ENCODE peak calls at places on chromosomes 12 and 14, in ten cellular contexts. Q, V, A, K, L, D, M, R, B and J are unnamed samples.

GRCh38 chr12:23431006-23431405 is 518.5 kb downstream of the SOX5 start:
- DNase-seq in L (no peak), M (no peak), B (no peak), V (no peak), Q (no peak), K (no peak), R (no peak), D (no peak), A (no peak), J (no peak)

GRCh38 chr14:64971890-64972785 is at the start of gene RAB15:
- DNase-seq in D (peak; percentile 6), R (peak; percentile 32), B (no peak), K (no peak), Q (no peak), A (no peak), V (peak; percentile 36), L (no peak), M (peak; percentile 63), J (no peak)

GRCh38 chr14:57389646-57390036 is 745 bp upstream of the NAA30 start:
- DNase-seq in R (peak; percentile 13), V (no peak), K (no peak), D (no peak), M (no peak), Q (no peak), B (no peak), L (no peak), A (no peak), J (no peak)

GRCh38 chr14:106372870-106373657 is 846.7 kb downstream of the TMEM121 start:
- DNase-seq in K (peak; percentile 29), V (no peak), M (peak; percentile 23), B (peak; percentile 76), R (peak; percentile 72), A (no peak), Q (no peak), L (no peak), D (no peak), J (no peak)

GRCh38 chr14:104249092-104249491 is 110.7 kb downstream of the KIF26A start:
- DNase-seq in L (no peak), V (no peak), K (no peak), Q (peak; percentile 30), M (no peak), R (no peak), B (no peak), D (no peak), A (no peak), J (no peak)

GRCh38 chr12:40992158-40992557 is 196.0 kb upstream of the PDZRN4 start:
- DNase-seq in V (no peak), K (no peak), B (no peak), M (no peak), D (no peak), L (no peak), A (no peak), Q (no peak), R (no peak), J (no peak)

GRCh38 chr12:90858261-90858660 is 96.7 kb downstream of the CCER1 start:
- DNase-seq in B (no peak), M (no peak), A (peak; percentile 3), R (peak; percentile 34), D (peak; percentile 24), K (no peak), V (peak; percentile 61), L (no peak), Q (no peak), J (no peak)

GRCh38 chr12:96247567-96247962 is 53.4 kb downstream of the ELK3 start:
- DNase-seq in A (peak; percentile 39), K (no peak), V (no peak), D (peak; percentile 78), B (no peak), M (no peak), Q (peak; percentile 32), L (no peak), R (no peak), J (no peak)

GRCh38 chr14:31835049-31835448 is 242.1 kb upstream of the ARHGAP5 start:
- DNase-seq in V (peak; percentile 3), Q (no peak), D (no peak), B (no peak), K (no peak), L (no peak), M (no peak), A (no peak), R (no peak), J (no peak)

GRCh38 chr14:93954900-93955891 is 21.2 kb downstream of the ASB2 start:
- DNase-seq in V (no peak), A (no peak), B (no peak), K (no peak), D (no peak), M (no peak), Q (no peak), L (no peak), R (peak; percentile 54), J (no peak)

GRCh38 chr14:92944976-92945375 is 22.0 kb downstream of the CHGA start:
- DNase-seq in R (no peak), M (no peak), V (no peak), A (no peak), L (no peak), Q (no peak), B (no peak), K (no peak), D (no peak), J (no peak)

GRCh38 chr12:130336723-130337475 is 788 bp upstream of the PIWIL1 start:
- DNase-seq in L (no peak), R (peak; percentile 20), A (no peak), K (no peak), Q (no peak), D (no peak), V (no peak), B (no peak), M (no peak), J (no peak)

GRCh38 chr12:118035194-118036041 is 18.9 kb downstream of the RFC5 start:
- DNase-seq in K (no peak), A (peak; percentile 47), R (peak; percentile 16), M (no peak), L (no peak), D (peak; percentile 22), V (peak; percentile 23), Q (no peak), B (peak; percentile 13), J (no peak)

GRCh38 chr14:102620413-102620812 is 28.0 kb downstream of the RCOR1 start:
- DNase-seq in K (no peak), L (peak; percentile 82), V (peak; percentile 46), M (no peak), A (no peak), R (no peak), Q (no peak), B (no peak), D (peak; percentile 44), J (no peak)

GRCh38 chr14:22547309-22547947 is 41.6 kb downstream of the DAD1 start:
- DNase-seq in M (no peak), Q (no peak), B (no peak), D (no peak), L (peak; percentile 80), A (no peak), K (no peak), V (no peak), R (no peak), J (no peak)

GRCh38 chr14:69665596-69665995 is 54.2 kb downstream of the SUSD6 start:
- DNase-seq in Q (no peak), R (no peak), K (no peak), M (no peak), D (no peak), A (no peak), L (no peak), V (no peak), B (no peak), J (no peak)
- H3K27ac ChIP-seq in Q (peak overlapping the region; percentile 60), R (peak overlapping the region; percentile 68), K (peak overlapping the region; percentile 58), M (peak overlapping the region; percentile 54), D (peak overlapping the region; percentile 38), A (no peak overlapping the region), L (no peak overlapping the region), V (peak overlapping the region; percentile 74), B (no peak overlapping the region), J (no peak overlapping the region)

DNA sequence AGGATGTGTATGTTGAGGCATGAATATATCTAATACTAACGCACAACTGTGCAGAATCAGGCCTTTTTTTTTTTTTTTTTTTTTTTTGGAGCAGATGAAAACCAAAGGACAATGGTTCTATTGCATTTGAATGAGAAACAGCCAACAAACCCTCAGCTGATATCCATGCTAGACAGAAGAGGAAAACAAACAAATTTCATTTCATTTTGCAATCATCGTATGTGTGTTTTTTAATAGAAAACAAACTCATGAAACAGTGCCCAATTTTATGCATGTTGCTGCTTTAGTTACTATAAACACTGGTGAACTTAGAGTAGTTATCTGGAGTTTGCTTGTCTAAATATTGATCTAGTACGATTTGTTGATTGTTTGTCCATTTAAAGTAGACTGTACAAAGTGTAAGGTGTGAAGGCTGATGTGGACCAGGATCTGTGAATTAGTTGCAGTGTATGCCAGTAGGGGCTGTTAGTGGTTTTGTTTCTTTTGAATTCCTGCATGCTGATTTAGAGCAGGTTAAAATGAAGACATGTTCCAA is 166.6 kb downstream of the KITLG start:
- DNase-seq in M (no peak), D (no peak), R (no peak), B (no peak), A (no peak), Q (no peak), K (no peak), L (no peak), V (no peak), J (no peak)
- H3K36me3 ChIP-seq in M (no peaks in the 10 kb centered on the region), D (no peaks in the 10 kb centered on the region), R (no peaks in the 10 kb centered on the region), B (no peaks in the 10 kb centered on the region), A (no peaks in the 10 kb centered on the region), Q (no peaks in the 10 kb centered on the region), K (no peaks in the 10 kb centered on the region), L (no peaks in the 10 kb centered on the region), V (no peaks in the 10 kb centered on the region), J (no peaks in the 10 kb centered on the region)

GRCh38 chr14:95439881-95440280 is 76.6 kb downstream of the SYNE3 start:
- DNase-seq in V (no peak), M (no peak), B (no peak), Q (no peak), A (no peak), L (no peak), D (no peak), R (no peak), K (no peak), J (no peak)

GRCh38 chr14:95440496-95440895 is 76.0 kb downstream of the SYNE3 start:
- DNase-seq in L (no peak), R (no peak), M (no peak), D (peak; percentile 15), K (no peak), B (no peak), V (no peak), A (no peak), Q (no peak), J (no peak)

GRCh38 chr14:95442633-95443021 is 73.8 kb downstream of the SYNE3 start:
- DNase-seq in R (peak; percentile 87), K (peak; percentile 88), Q (peak; percentile 82), L (peak; percentile 47), A (peak; percentile 83), D (peak; percentile 76), M (peak; percentile 79), V (peak; percentile 87), B (peak; percentile 48), J (peak; percentile 71)

GRCh38 chr14:95440951-95441350 is 75.5 kb downstream of the SYNE3 start:
- DNase-seq in K (no peak), V (no peak), R (no peak), B (no peak), M (no peak), L (no peak), D (peak; percentile 63), Q (no peak), A (no peak), J (no peak)

GRCh38 chr14:95442016-95442632 is 74.3 kb downstream of the SYNE3 start:
- DNase-seq in V (no peak), L (no peak), K (no peak), Q (no peak), B (no peak), A (no peak), R (no peak), D (no peak), M (no peak), J (no peak)
- H3K9me3 ChIP-seq in V (no peaks in the 10 kb centered on the region), L (no peaks in the 10 kb centered on the region), K (no peaks in the 10 kb centered on the region), Q (no peaks in the 10 kb centered on the region), B (no peaks in the 10 kb centered on the region), A (no peaks in the 10 kb centered on the region), R (no peaks in the 10 kb centered on the region), D (no peaks in the 10 kb centered on the region), M (no peaks in the 10 kb centered on the region), J (no peaks in the 10 kb centered on the region)

GRCh38 chr12:2240390-2240789 is 187.6 kb downstream of the CACNA1C start:
- DNase-seq in B (no peak), V (no peak), M (no peak), R (no peak), L (no peak), K (no peak), A (no peak), D (no peak), Q (no peak), J (no peak)
- H3K27ac ChIP-seq in B (no peak overlapping the region), V (peak overlapping the region; percentile 91), M (peak overlapping the region; percentile 81), R (no peak overlapping the region), L (no peak overlapping the region), K (no peak overlapping the region), A (no peak overlapping the region), D (no peak overlapping the region), Q (peak overlapping the region; percentile 87), J (no peak overlapping the region)